ENCODE peak calls at places on chromosomes 3 and 15, in ten cellular contexts. One of them, this sample, is unnamed.
A peak's percentile ranks its signal among the peaks of the same experiment; 100 is the strongest.

GRCh38 chr3:105118905-105119304 is 247.8 kb upstream of the ALCAM start:
- DNase-seq in AG10803: peak; percentile 50
- DNase-seq in nephron progenitor cell: no peak
- DNase-seq in GM10248: no peak
- DNase-seq in thoracic aorta: no peak
- DNase-seq in mesothelial cell of epicardium: no peak
- DNase-seq in lower lobe of right lung: no peak
- DNase-seq in heart right ventricle: no peak
- DNase-seq in upper lobe of right lung: no peak
- DNase-seq in GM13977: no peak
- DNase-seq in this sample: no peak

GRCh38 chr3:53238051-53238850 is 17.6 kb downstream of the TKT start:
- DNase-seq in GM13977: no peak
- DNase-seq in nephron progenitor cell: no peak
- DNase-seq in AG10803: peak; percentile 93
- DNase-seq in upper lobe of right lung: peak; percentile 70
- DNase-seq in heart right ventricle: no peak
- DNase-seq in GM10248: no peak
- DNase-seq in mesothelial cell of epicardium: no peak
- DNase-seq in thoracic aorta: no peak
- DNase-seq in lower lobe of right lung: no peak
- DNase-seq in this sample: no peak

GRCh38 chr3:132417695-132418520 is 606 bp downstream of the DNAJC13 start:
- DNase-seq in lower lobe of right lung: peak; percentile 79
- DNase-seq in GM10248: peak; percentile 57
- DNase-seq in thoracic aorta: peak; percentile 13
- DNase-seq in mesothelial cell of epicardium: peak; percentile 63
- DNase-seq in nephron progenitor cell: no peak
- DNase-seq in AG10803: peak; percentile 46
- DNase-seq in GM13977: peak; percentile 55
- DNase-seq in upper lobe of right lung: peak; percentile 81
- DNase-seq in heart right ventricle: peak; percentile 35
- DNase-seq in this sample: no peak

GRCh38 chr3:170355738-170356595 is 1.5 kb upstream of the SKIL start:
- DNase-seq in AG10803: peak; percentile 52
- DNase-seq in GM13977: peak; percentile 38
- DNase-seq in GM10248: no peak
- DNase-seq in mesothelial cell of epicardium: peak; percentile 47
- DNase-seq in heart right ventricle: peak; percentile 71
- DNase-seq in thoracic aorta: no peak
- DNase-seq in nephron progenitor cell: peak; percentile 39
- DNase-seq in lower lobe of right lung: peak; percentile 63
- DNase-seq in upper lobe of right lung: peak; percentile 71
- DNase-seq in this sample: peak; percentile 8

GRCh38 chr3:71606582-71606981 is 23.1 kb upstream of the FOXP1 start:
- DNase-seq in AG10803: no peak
- DNase-seq in thoracic aorta: no peak
- DNase-seq in heart right ventricle: no peak
- DNase-seq in mesothelial cell of epicardium: no peak
- DNase-seq in upper lobe of right lung: no peak
- DNase-seq in nephron progenitor cell: no peak
- DNase-seq in GM10248: no peak
- DNase-seq in GM13977: no peak
- DNase-seq in lower lobe of right lung: no peak
- DNase-seq in this sample: no peak

GRCh38 chr15:66256692-66257091 is 3.1 kb upstream of the MEGF11 start:
- DNase-seq in mesothelial cell of epicardium: no peak
- DNase-seq in nephron progenitor cell: no peak
- DNase-seq in lower lobe of right lung: no peak
- DNase-seq in thoracic aorta: no peak
- DNase-seq in AG10803: no peak
- DNase-seq in GM13977: no peak
- DNase-seq in heart right ventricle: no peak
- DNase-seq in GM10248: no peak
- DNase-seq in upper lobe of right lung: no peak
- DNase-seq in this sample: no peak

GRCh38 chr3:178353292-178353814 is 182.9 kb upstream of the KCNMB2 start:
- DNase-seq in mesothelial cell of epicardium: no peak
- DNase-seq in nephron progenitor cell: no peak
- DNase-seq in heart right ventricle: no peak
- DNase-seq in AG10803: peak; percentile 82
- DNase-seq in upper lobe of right lung: no peak
- DNase-seq in GM10248: no peak
- DNase-seq in GM13977: no peak
- DNase-seq in lower lobe of right lung: no peak
- DNase-seq in thoracic aorta: no peak
- DNase-seq in this sample: no peak

GRCh38 chr3:101170047-101170771 is 150.2 kb downstream of the IMPG2 start:
- DNase-seq in upper lobe of right lung: no peak
- DNase-seq in GM10248: no peak
- DNase-seq in nephron progenitor cell: no peak
- DNase-seq in mesothelial cell of epicardium: no peak
- DNase-seq in heart right ventricle: no peak
- DNase-seq in GM13977: no peak
- DNase-seq in lower lobe of right lung: no peak
- DNase-seq in thoracic aorta: no peak
- DNase-seq in AG10803: peak; percentile 14
- DNase-seq in this sample: no peak

GRCh38 chr15:89441295-89441762 is 55.1 kb downstream of the RHCG start:
- DNase-seq in upper lobe of right lung: peak; percentile 60
- DNase-seq in AG10803: no peak
- DNase-seq in lower lobe of right lung: no peak
- DNase-seq in mesothelial cell of epicardium: no peak
- DNase-seq in GM10248: peak; percentile 89
- DNase-seq in heart right ventricle: no peak
- DNase-seq in nephron progenitor cell: no peak
- DNase-seq in thoracic aorta: no peak
- DNase-seq in GM13977: peak; percentile 88
- DNase-seq in this sample: no peak

GRCh38 chr15:40338041-40338657 is 2.6 kb downstream of the CCDC9B start:
- DNase-seq in thoracic aorta: peak; percentile 61
- DNase-seq in AG10803: peak; percentile 56
- DNase-seq in lower lobe of right lung: peak; percentile 89
- DNase-seq in nephron progenitor cell: peak; percentile 89
- DNase-seq in upper lobe of right lung: peak; percentile 89
- DNase-seq in GM10248: peak; percentile 91
- DNase-seq in GM13977: peak; percentile 95
- DNase-seq in mesothelial cell of epicardium: peak; percentile 67
- DNase-seq in heart right ventricle: peak; percentile 78
- DNase-seq in this sample: peak; percentile 79

GRCh38 chr3:183428140-183429023 is at the start of gene MCF2L2:
- DNase-seq in GM10248: peak; percentile 86
- DNase-seq in GM13977: peak; percentile 88
- DNase-seq in mesothelial cell of epicardium: peak; percentile 64
- DNase-seq in upper lobe of right lung: peak; percentile 78
- DNase-seq in lower lobe of right lung: peak; percentile 71
- DNase-seq in nephron progenitor cell: peak; percentile 76
- DNase-seq in thoracic aorta: no peak
- DNase-seq in AG10803: peak; percentile 26
- DNase-seq in heart right ventricle: peak; percentile 71
- DNase-seq in this sample: peak; percentile 45

GRCh38 chr15:31476411-31476810 is 149.8 kb downstream of the KLF13 start:
- DNase-seq in upper lobe of right lung: peak; percentile 60
- DNase-seq in AG10803: no peak
- DNase-seq in mesothelial cell of epicardium: no peak
- DNase-seq in GM10248: no peak
- DNase-seq in nephron progenitor cell: no peak
- DNase-seq in GM13977: no peak
- DNase-seq in lower lobe of right lung: no peak
- DNase-seq in heart right ventricle: no peak
- DNase-seq in thoracic aorta: no peak
- DNase-seq in this sample: no peak

GRCh38 chr15:68555348-68556037 is 23.3 kb upstream of the CORO2B start:
- DNase-seq in nephron progenitor cell: no peak
- DNase-seq in GM13977: no peak
- DNase-seq in GM10248: no peak
- DNase-seq in upper lobe of right lung: no peak
- DNase-seq in thoracic aorta: no peak
- DNase-seq in lower lobe of right lung: no peak
- DNase-seq in heart right ventricle: no peak
- DNase-seq in mesothelial cell of epicardium: peak; percentile 24
- DNase-seq in AG10803: no peak
- DNase-seq in this sample: no peak

GRCh38 chr15:29140475-29141172 is 129.0 kb downstream of the NSMCE3 start:
- DNase-seq in GM13977: no peak
- DNase-seq in heart right ventricle: no peak
- DNase-seq in upper lobe of right lung: no peak
- DNase-seq in GM10248: no peak
- DNase-seq in mesothelial cell of epicardium: peak; percentile 29
- DNase-seq in thoracic aorta: no peak
- DNase-seq in lower lobe of right lung: no peak
- DNase-seq in AG10803: no peak
- DNase-seq in nephron progenitor cell: no peak
- DNase-seq in this sample: no peak

GRCh38 chr15:74812533-74812932 is at the start of gene LMAN1L:
- DNase-seq in upper lobe of right lung: no peak
- DNase-seq in GM10248: no peak
- DNase-seq in thoracic aorta: no peak
- DNase-seq in nephron progenitor cell: no peak
- DNase-seq in mesothelial cell of epicardium: no peak
- DNase-seq in GM13977: no peak
- DNase-seq in heart right ventricle: no peak
- DNase-seq in lower lobe of right lung: no peak
- DNase-seq in AG10803: no peak
- DNase-seq in this sample: no peak

GRCh38 chr3:61783993-61784718 is 222.8 kb downstream of the PTPRG start:
- DNase-seq in GM10248: no peak
- DNase-seq in thoracic aorta: no peak
- DNase-seq in heart right ventricle: no peak
- DNase-seq in upper lobe of right lung: no peak
- DNase-seq in lower lobe of right lung: no peak
- DNase-seq in mesothelial cell of epicardium: no peak
- DNase-seq in nephron progenitor cell: no peak
- DNase-seq in AG10803: peak; percentile 71
- DNase-seq in GM13977: no peak
- DNase-seq in this sample: no peak

GRCh38 chr15:51366911-51367310 is 25.5 kb downstream of the GLDN start:
- DNase-seq in mesothelial cell of epicardium: no peak
- DNase-seq in upper lobe of right lung: no peak
- DNase-seq in lower lobe of right lung: no peak
- DNase-seq in heart right ventricle: peak; percentile 19
- DNase-seq in nephron progenitor cell: no peak
- DNase-seq in GM13977: no peak
- DNase-seq in GM10248: no peak
- DNase-seq in AG10803: peak; percentile 81
- DNase-seq in thoracic aorta: no peak
- DNase-seq in this sample: no peak

GRCh38 chr3:184345678-184346144 is 8.3 kb downstream of the FAM131A start:
- DNase-seq in nephron progenitor cell: peak; percentile 48
- DNase-seq in GM13977: peak; percentile 65
- DNase-seq in thoracic aorta: no peak
- DNase-seq in mesothelial cell of epicardium: no peak
- DNase-seq in AG10803: peak; percentile 72
- DNase-seq in GM10248: peak; percentile 40
- DNase-seq in heart right ventricle: peak; percentile 67
- DNase-seq in lower lobe of right lung: peak; percentile 74
- DNase-seq in upper lobe of right lung: peak; percentile 76
- DNase-seq in this sample: peak; percentile 44

GRCh38 chr15:26082069-26082832 is 219.1 kb upstream of the ATP10A start:
- DNase-seq in AG10803: peak; percentile 94
- DNase-seq in upper lobe of right lung: peak; percentile 98
- DNase-seq in GM10248: peak; percentile 82
- DNase-seq in nephron progenitor cell: peak; percentile 97
- DNase-seq in thoracic aorta: peak; percentile 89
- DNase-seq in lower lobe of right lung: peak; percentile 97
- DNase-seq in GM13977: peak; percentile 34
- DNase-seq in heart right ventricle: peak; percentile 95
- DNase-seq in mesothelial cell of epicardium: peak; percentile 99
- DNase-seq in this sample: peak; percentile 96
- TF ChIP-seq CTCF in AG10803: peak; percentile 1
- TF ChIP-seq CTCF in upper lobe of right lung: no peak
- TF ChIP-seq CTCF in GM10248: no peak
- TF ChIP-seq CTCF in nephron progenitor cell: no peak
- TF ChIP-seq CTCF in thoracic aorta: peak; percentile 15
- TF ChIP-seq CTCF in lower lobe of right lung: no peak
- TF ChIP-seq CTCF in GM13977: no peak
- TF ChIP-seq CTCF in heart right ventricle: no peak
- TF ChIP-seq CTCF in mesothelial cell of epicardium: no peak
- TF ChIP-seq CTCF in this sample: no peak

GRCh38 chr15:55968923-55969322 is 24.5 kb downstream of the NEDD4 start:
- DNase-seq in thoracic aorta: no peak
- DNase-seq in AG10803: no peak
- DNase-seq in GM13977: no peak
- DNase-seq in lower lobe of right lung: no peak
- DNase-seq in nephron progenitor cell: no peak
- DNase-seq in GM10248: no peak
- DNase-seq in mesothelial cell of epicardium: no peak
- DNase-seq in heart right ventricle: no peak
- DNase-seq in upper lobe of right lung: no peak
- DNase-seq in this sample: no peak
- TF ChIP-seq CTCF in thoracic aorta: no peak
- TF ChIP-seq CTCF in AG10803: no peak
- TF ChIP-seq CTCF in GM13977: no peak
- TF ChIP-seq CTCF in lower lobe of right lung: no peak
- TF ChIP-seq CTCF in nephron progenitor cell: no peak
- TF ChIP-seq CTCF in GM10248: no peak
- TF ChIP-seq CTCF in mesothelial cell of epicardium: no peak
- TF ChIP-seq CTCF in heart right ventricle: no peak
- TF ChIP-seq CTCF in upper lobe of right lung: no peak
- TF ChIP-seq CTCF in this sample: no peak

DNA sequence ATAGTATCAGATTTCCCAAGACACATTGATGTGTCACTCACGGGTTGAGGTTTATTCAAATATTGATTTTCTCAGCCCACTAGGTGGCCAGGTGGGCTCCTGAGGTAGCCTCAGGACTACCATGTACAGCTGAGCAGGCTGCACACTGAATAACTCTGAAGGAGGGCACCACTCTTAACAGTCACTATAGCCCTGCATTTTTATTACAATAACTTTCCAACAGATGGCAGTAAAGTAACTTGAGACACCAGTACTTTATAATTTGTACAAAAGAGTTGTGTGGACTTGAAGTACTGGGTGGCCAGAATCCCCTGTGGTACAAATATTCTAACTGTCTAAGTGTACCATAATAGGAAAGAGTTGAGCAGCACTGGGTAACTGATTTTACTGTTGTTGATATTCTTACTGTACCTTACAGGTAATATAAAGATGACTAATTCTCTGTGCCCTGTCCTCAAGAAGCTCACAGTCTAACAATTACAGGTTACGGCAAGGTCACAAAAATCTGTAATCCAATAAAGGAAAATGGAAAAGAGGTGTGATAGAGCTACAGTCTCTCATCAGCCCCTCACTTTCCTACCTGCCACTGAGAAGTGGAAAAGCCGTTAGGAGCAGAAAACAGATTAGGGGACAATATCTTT is 76.0 kb downstream of the ETFA start:
- DNase-seq in GM13977: no peak
- DNase-seq in thoracic aorta: no peak
- DNase-seq in heart right ventricle: no peak
- DNase-seq in upper lobe of right lung: no peak
- DNase-seq in nephron progenitor cell: no peak
- DNase-seq in lower lobe of right lung: no peak
- DNase-seq in GM10248: peak; percentile 26
- DNase-seq in AG10803: peak; percentile 56
- DNase-seq in mesothelial cell of epicardium: no peak
- DNase-seq in this sample: no peak
- TF ChIP-seq CTCF in GM13977: peak; percentile 44
- TF ChIP-seq CTCF in thoracic aorta: no peak
- TF ChIP-seq CTCF in heart right ventricle: peak; percentile 64
- TF ChIP-seq CTCF in upper lobe of right lung: peak; percentile 47
- TF ChIP-seq CTCF in nephron progenitor cell: peak; percentile 22
- TF ChIP-seq CTCF in lower lobe of right lung: peak; percentile 51
- TF ChIP-seq CTCF in GM10248: peak; percentile 34
- TF ChIP-seq CTCF in AG10803: peak; percentile 58
- TF ChIP-seq CTCF in mesothelial cell of epicardium: peak; percentile 28
- TF ChIP-seq CTCF in this sample: peak; percentile 65

GRCh38 chr3:5226783-5227182 is 39.3 kb downstream of the EDEM1 start:
- DNase-seq in lower lobe of right lung: no peak
- DNase-seq in GM10248: peak; percentile 35
- DNase-seq in GM13977: peak; percentile 56
- DNase-seq in upper lobe of right lung: no peak
- DNase-seq in nephron progenitor cell: no peak
- DNase-seq in AG10803: peak; percentile 55
- DNase-seq in heart right ventricle: no peak
- DNase-seq in thoracic aorta: no peak
- DNase-seq in mesothelial cell of epicardium: no peak
- DNase-seq in this sample: no peak
- TF ChIP-seq CTCF in lower lobe of right lung: peak; percentile 22
- TF ChIP-seq CTCF in GM10248: peak; percentile 48
- TF ChIP-seq CTCF in GM13977: peak; percentile 43
- TF ChIP-seq CTCF in upper lobe of right lung: peak; percentile 32
- TF ChIP-seq CTCF in nephron progenitor cell: peak; percentile 39
- TF ChIP-seq CTCF in AG10803: peak; percentile 78
- TF ChIP-seq CTCF in heart right ventricle: peak; percentile 57
- TF ChIP-seq CTCF in thoracic aorta: no peak
- TF ChIP-seq CTCF in mesothelial cell of epicardium: peak; percentile 35
- TF ChIP-seq CTCF in this sample: peak; percentile 68